ENCODE peak calls at places on chromosomes 4 and X, in five cellular contexts. I, V, M, R and N are unnamed samples.
A peak's percentile ranks its signal among the peaks of the same experiment; 100 is the strongest.

GRCh38 chrX:68692651-68693050 is 45.2 kb downstream of the STARD8 start:
- DNase-seq in V (no peak), M (no peak), I (no peak), R (no peak), N (no peak)

GRCh38 chrX:15451913-15452312 is 41.2 kb downstream of the PIR start:
- DNase-seq in R (no peak), I (no peak), M (no peak), V (no peak), N (no peak)

GRCh38 chrX:118596428-118596827 is 100.8 kb downstream of the DOCK11 start:
- DNase-seq in R (no peak), M (no peak), I (no peak), V (no peak), N (no peak)

GRCh38 chr4:4327652-4328121 is 37.6 kb downstream of the ZBTB49 start:
- DNase-seq in V (no peak), M (peak; percentile 62), R (peak; percentile 86), I (peak; percentile 79), N (no peak)

GRCh38 chr4:164169591-164169990 is 584.3 kb upstream of the SMIM31 start:
- DNase-seq in R (no peak), V (no peak), M (no peak), I (no peak), N (no peak)

GRCh38 chrX:39592776-39593175 is 505.0 kb downstream of the BCOR start:
- DNase-seq in M (no peak), V (no peak), R (no peak), I (no peak), N (no peak)

GRCh38 chr4:80171656-80172055 is 25.6 kb upstream of the PRDM8 start:
- DNase-seq in I (no peak), M (no peak), V (no peak), R (no peak), N (no peak)

GRCh38 chr4:105989411-105990242 is 94.4 kb downstream of the NPNT start:
- DNase-seq in M (no peak), V (no peak), I (no peak), R (no peak), N (no peak)

GRCh38 chr4:27088491-27088890 is 227.8 kb downstream of the STIM2 start:
- DNase-seq in M (no peak), I (no peak), R (no peak), V (no peak), N (no peak)

GRCh38 chrX:119093991-119094741 is 21.4 kb downstream of the CT47C1 start:
- DNase-seq in V (no peak), I (no peak), M (peak; percentile 3), R (no peak), N (no peak)

GRCh38 chr4:183300070-183300469 is 20.0 kb downstream of the CLDN22 start:
- DNase-seq in V (no peak), R (no peak), I (no peak), M (no peak), N (no peak)

GRCh38 chrX:135086197-135086854 is 34.0 kb downstream of the ETDB start:
- DNase-seq in R (no peak), M (peak; percentile 39), V (peak; percentile 15), I (peak; percentile 43), N (peak; percentile 63)

GRCh38 chr4:112852586-112852985 is 196.9 kb upstream of the ANK2 start:
- DNase-seq in I (no peak), M (no peak), V (no peak), R (no peak), N (no peak)
- TF ChIP-seq CEBPB in I (no peak), M (no peak), V (no peak), R (no peak), N (no peak)

GRCh38 chr4:128385683-128386304 is 98.2 kb upstream of the PGRMC2 start:
- DNase-seq in V (no peak), M (peak; percentile 6), R (no peak), I (no peak), N (no peak)
- TF ChIP-seq SIN3A in V (no peak), M (no peak), R (no peak), I (no peak), N (no peak)

GRCh38 chr4:11428701-11429571 is at the start of gene HS3ST1:
- DNase-seq in I (no peak), V (no peak), R (peak; percentile 89), M (no peak), N (peak; percentile 94)
- TF ChIP-seq EZH2 in I (no peak), V (no peak), R (peak; percentile 14), M (no peak), N (no peak)

GRCh38 chr4:81896936-81897335 is 425.2 kb upstream of the RASGEF1B start:
- DNase-seq in V (no peak), I (no peak), R (no peak), M (no peak), N (no peak)
- TF ChIP-seq CEBPB in V (no peak), I (no peak), R (no peak), M (no peak), N (no peak)

GRCh38 chr4:16029329-16029728 is 54.5 kb downstream of the PROM1 start:
- DNase-seq in R (no peak), I (no peak), M (peak; percentile 37), V (no peak), N (no peak)

GRCh38 chr4:16025268-16025667 is 58.6 kb downstream of the PROM1 start:
- DNase-seq in R (no peak), I (no peak), M (no peak), V (no peak), N (no peak)

GRCh38 chr4:16027626-16028025 is 56.2 kb downstream of the PROM1 start:
- DNase-seq in V (no peak), I (no peak), R (no peak), M (no peak), N (no peak)

GRCh38 chr4:16026155-16026761 is 57.6 kb downstream of the PROM1 start:
- DNase-seq in R (no peak), M (peak; percentile 44), V (peak; percentile 25), I (peak; percentile 45), N (peak; percentile 48)

DNA sequence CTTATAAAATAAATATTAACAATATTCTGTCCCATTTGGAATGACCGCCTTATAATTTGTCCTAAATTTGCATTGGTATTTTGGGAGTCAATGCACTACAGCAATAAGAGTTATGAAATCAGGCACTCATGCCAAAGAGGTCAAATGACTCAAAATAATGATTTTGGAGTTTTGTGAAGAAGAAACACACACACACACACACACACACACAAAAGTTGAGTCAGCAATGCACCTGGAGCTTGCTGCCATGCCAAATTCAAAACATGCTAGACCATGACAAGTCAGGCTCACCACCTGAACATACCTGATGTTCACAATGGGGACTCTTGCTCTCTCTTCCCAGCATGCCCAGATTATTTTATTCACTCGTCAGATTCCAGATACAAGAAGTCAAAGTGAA is 56.7 kb downstream of the PROM1 start:
- DNase-seq in M (no peak), R (no peak), I (no peak), V (no peak), N (no peak)
- TF ChIP-seq SIN3A in M (no peak), R (no peak), I (no peak), V (no peak), N (no peak)

GRCh38 chr4:65668201-65669007 is 1.9 kb downstream of the EPHA5 start:
- DNase-seq in R (peak; percentile 53), I (no peak), V (no peak), M (no peak), N (no peak)
- TF ChIP-seq EZH2 in R (peak; percentile 32), I (no peak), V (no peak), M (no peak), N (no peak)

GRCh38 chrX:104343408-104344129 is 88.8 kb upstream of the ESX1 start:
- DNase-seq in R (peak; percentile 70), M (peak; percentile 49), I (peak; percentile 23), V (peak; percentile 7), N (peak; percentile 80)
- TF ChIP-seq CEBPB in R (no peak), M (no peak), I (no peak), V (no peak), N (no peak)

GRCh38 chrX:18291006-18291545 is 63.4 kb downstream of the SCML2 start:
- DNase-seq in V (no peak), R (no peak), M (no peak), I (no peak), N (no peak)
- TF ChIP-seq SIN3A in V (no peak), R (no peak), M (no peak), I (no peak), N (no peak)

DNA sequence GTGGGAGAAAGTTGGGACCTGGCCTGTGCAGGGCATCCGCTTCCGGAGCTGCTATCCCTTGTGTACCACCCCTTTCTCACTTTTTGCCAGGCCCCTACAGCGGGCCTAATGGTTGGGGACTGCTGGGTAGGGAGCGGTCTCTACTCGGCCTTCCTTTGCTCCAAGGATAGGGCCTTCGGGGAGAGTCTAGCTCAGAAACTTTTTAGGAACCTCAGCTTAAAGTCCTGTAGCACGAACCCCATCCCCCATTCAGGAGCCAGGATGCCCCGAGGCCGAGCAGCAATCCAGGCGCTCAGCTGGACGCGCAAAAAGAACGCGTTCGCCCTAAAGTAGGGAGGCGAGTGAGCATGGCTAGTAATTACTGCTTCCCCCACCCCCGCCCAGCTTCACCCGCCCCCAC is 9.7 kb downstream of the POU4F2 start:
- DNase-seq in I (no peak), V (no peak), R (peak; percentile 62), M (no peak), N (no peak)
- TF ChIP-seq EZH2 in I (no peak), V (no peak), R (no peak), M (no peak), N (no peak)